ENCODE peak calls at places on chromosomes 13 and 19, in four cellular contexts. F is AG09319, Y is cardiac fibroblast, D is fibroblast of lung. M is an unnamed sample.
A peak's percentile ranks its signal among the peaks of the same experiment; 100 is the strongest.

GRCh38 chr13:114110091-114110829 is 22.2 kb downstream of the RASA3 start:
- DNase-seq in F (no peak), Y (no peak), D (no peak), M (peak; percentile 58)

GRCh38 chr19:1804858-1805257 is 7.2 kb downstream of the ATP8B3 start:
- DNase-seq in F (no peak), Y (no peak), D (no peak), M (no peak)

GRCh38 chr13:45861352-45861751 is 9.8 kb upstream of the SIAH3 start:
- DNase-seq in F (no peak), Y (peak; percentile 5), D (peak; percentile 27), M (no peak)

GRCh38 chr19:1952635-1953034 is 11.7 kb downstream of the CSNK1G2 start:
- DNase-seq in F (no peak), Y (no peak), D (no peak), M (no peak)

GRCh38 chr13:30618186-30618937 is 642 bp downstream of the USPL1 start:
- DNase-seq in F (no peak), Y (no peak), D (peak; percentile 14), M (peak; percentile 20)

GRCh38 chr13:68759617-68760016 is 1348.0 kb upstream of the ATXN8OS start:
- DNase-seq in F (no peak), Y (no peak), D (no peak), M (no peak)

GRCh38 chr19:934865-935422 is 9.1 kb downstream of the ARID3A start:
- DNase-seq in F (no peak), Y (peak; percentile 64), D (peak; percentile 74), M (no peak)

GRCh38 chr19:49851456-49852259 is 699 bp downstream of the PTOV1 start:
- DNase-seq in F (no peak), Y (no peak), D (peak; percentile 55), M (peak; percentile 60)

GRCh38 chr19:3556978-3557460 is 367 bp downstream of the MFSD12 start:
- DNase-seq in F (no peak), Y (no peak), D (peak; percentile 42), M (peak; percentile 68)

GRCh38 chr13:111904166-111904565 is 162.8 kb upstream of the SOX1 start:
- DNase-seq in F (no peak), Y (no peak), D (no peak), M (no peak)

GRCh38 chr19:33177417-33177976 is 16.6 kb upstream of the LRP3 start:
- DNase-seq in F (no peak), Y (no peak), D (no peak), M (peak; percentile 83)

GRCh38 chr13:38868870-38869269 is 121.8 kb downstream of the STOML3 start:
- DNase-seq in F (no peak), Y (no peak), D (no peak), M (no peak)

GRCh38 chr19:29770653-29771052 is 41.1 kb upstream of the CCNE1 start:
- DNase-seq in F (no peak), Y (no peak), D (no peak), M (no peak)

GRCh38 chr13:37187611-37188010 is 82.1 kb upstream of the CSNK1A1L start:
- DNase-seq in F (no peak), Y (peak; percentile 41), D (peak; percentile 77), M (no peak)

GRCh38 chr19:3982701-3983541 is 2.3 kb downstream of the EEF2 start:
- DNase-seq in F (no peak), Y (peak; percentile 72), D (peak; percentile 71), M (no peak)

GRCh38 chr19:17311455-17312248 is 2.3 kb downstream of the DDA1 start:
- DNase-seq in F (no peak), Y (peak; percentile 91), D (peak; percentile 72), M (no peak)

GRCh38 chr13:45352031-45352430 is 11.0 kb upstream of the TPT1 start:
- DNase-seq in F (no peak), Y (no peak), D (peak; percentile 80), M (no peak)

GRCh38 chr13:105997436-105998232 is 537.8 kb downstream of the EFNB2 start:
- DNase-seq in F (no peak), Y (no peak), D (peak; percentile 43), M (no peak)

GRCh38 chr19:5358173-5358800 is 17.7 kb upstream of the PTPRS start:
- DNase-seq in F (no peak), Y (peak; percentile 20), D (peak; percentile 34), M (no peak)

GRCh38 chr19:28436320-28436719 is 776.6 kb downstream of the UQCRFS1 start:
- DNase-seq in F (no peak), Y (no peak), D (no peak), M (no peak)

GRCh38 chr13:54945978-54946377 is 1917.4 kb downstream of the OLFM4 start:
- DNase-seq in F (no peak), Y (no peak), D (no peak), M (no peak)

GRCh38 chr13:23730251-23730650 is 158.9 kb downstream of the MIPEP start:
- DNase-seq in F (no peak), Y (no peak), D (no peak), M (no peak)

GRCh38 chr13:34430294-34430693 is 511.8 kb upstream of the NBEA start:
- DNase-seq in F (no peak), Y (peak; percentile 12), D (peak; percentile 83), M (no peak)

GRCh38 chr19:1657632-1658445 is 5.4 kb upstream of the TCF3 start:
- DNase-seq in F (no peak), Y (no peak), D (no peak), M (peak; percentile 14)

GRCh38 chr13:94967183-94968039 is 255.1 kb upstream of the SOX21 start:
- DNase-seq in F (no peak), Y (no peak), D (peak; percentile 20), M (peak; percentile 52)

GRCh38 chr19:30640266-30640965 is 268.2 kb downstream of the ZNF536 start:
- DNase-seq in F (no peak), Y (no peak), D (no peak), M (no peak)

GRCh38 chr13:95207769-95208366 is 93.4 kb downstream of the ABCC4 start:
- DNase-seq in F (no peak), Y (no peak), D (no peak), M (no peak)

GRCh38 chr19:19261350-19262189 is 11.5 kb downstream of the TM6SF2 start:
- DNase-seq in F (no peak), Y (no peak), D (no peak), M (peak; percentile 57)

GRCh38 chr19:17121736-17122293 is 46.2 kb downstream of the MYO9B start:
- DNase-seq in F (peak; percentile 40), Y (no peak), D (peak; percentile 94), M (no peak)

GRCh38 chr19:873084-874019 is 13.9 kb downstream of the CFD start:
- DNase-seq in F (peak; percentile 31), Y (peak; percentile 38), D (peak; percentile 55), M (peak; percentile 55)

GRCh38 chr13:30148171-30148754 is 159.1 kb downstream of the KATNAL1 start:
- DNase-seq in F (no peak), Y (no peak), D (no peak), M (no peak)

GRCh38 chr13:49248433-49249002 is 793 bp downstream of the CDADC1 start:
- DNase-seq in F (no peak), Y (peak; percentile 37), D (peak; percentile 43), M (no peak)
- TF ChIP-seq CTCF in F (peak; percentile 28), Y (no peak), D (peak; percentile 41), M (no peak)

GRCh38 chr13:19083340-19083739 is 98.3 kb downstream of the TUBA3C start:
- DNase-seq in F (no peak), Y (no peak), D (no peak), M (no peak)
- TF ChIP-seq CTCF in F (no peak), Y (no peak), D (no peak), M (no peak)

GRCh38 chr19:35476149-35476548 is 14.1 kb downstream of the KRTDAP start:
- DNase-seq in F (no peak), Y (no peak), D (no peak), M (no peak)
- TF ChIP-seq CTCF in F (no peak), Y (peak; percentile 14), D (no peak), M (peak; percentile 23)

DNA sequence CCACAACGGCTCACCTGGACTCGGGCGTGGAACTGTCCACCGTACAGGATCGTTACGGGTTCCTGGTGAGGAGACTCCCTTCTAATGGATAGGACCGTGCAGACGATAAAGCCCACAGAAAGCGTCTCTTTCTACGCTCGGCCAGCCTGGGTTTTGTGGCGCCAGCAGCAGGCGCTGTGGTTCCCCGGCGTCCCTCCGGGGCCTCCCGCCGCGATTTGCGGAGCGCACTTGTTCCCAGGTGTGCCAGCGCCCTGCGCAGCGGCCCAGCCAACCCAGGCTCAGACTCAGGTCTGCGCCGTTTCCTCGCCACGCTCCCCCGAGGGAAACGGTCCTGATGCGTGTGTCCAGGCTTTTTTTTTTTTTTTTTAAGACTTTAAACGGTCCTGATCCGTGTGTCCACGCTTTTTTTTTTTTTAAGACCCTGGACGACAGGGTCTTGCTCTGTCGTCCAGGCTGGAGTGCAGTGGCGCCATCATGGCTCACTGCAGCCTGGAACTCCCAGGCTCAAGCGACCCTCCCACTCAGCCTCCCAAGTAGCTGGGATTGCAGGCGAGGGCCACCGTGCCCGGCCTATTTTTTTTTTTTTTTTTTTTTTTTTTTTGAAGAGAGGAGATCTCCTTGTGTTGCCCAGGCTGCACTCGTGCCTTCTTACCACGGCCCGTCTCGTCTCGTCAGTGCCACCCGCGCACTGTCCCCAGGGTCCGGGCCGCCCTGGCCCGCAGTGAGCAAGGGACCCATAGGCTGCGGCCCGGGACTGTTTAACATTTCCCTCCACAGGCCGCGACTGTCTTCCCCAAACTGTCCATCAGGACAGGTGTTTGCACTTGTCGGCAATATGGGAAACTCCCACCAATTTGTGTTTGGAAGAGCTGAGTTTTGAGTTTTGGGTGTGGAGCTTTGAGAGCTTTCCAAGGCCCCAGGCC is 23.8 kb downstream of the GJA3 start:
- DNase-seq in F (no peak), Y (no peak), D (peak; percentile 9), M (peak; percentile 47)
- TF ChIP-seq CTCF in F (peak; percentile 44), Y (peak; percentile 40), D (peak; percentile 63), M (no peak)